ENCODE peak calls at places on chromosomes 5 and 9, in six cellular contexts. C is sigmoid colon, B is breast epithelium, V is GM12892, L is HCT116, T is transverse colon. Z is an unnamed sample.
A peak's percentile ranks its signal among the peaks of the same experiment; 100 is the strongest.

GRCh38 chr5:96662725-96663513 is 743 bp downstream of the CAST start:
- DNase-seq in C (peak; percentile 97), V (peak; percentile 85), T (peak; percentile 97), L (peak; percentile 81), B (peak; percentile 91), Z (peak; percentile 95)

GRCh38 chr9:136306691-136307208 is 2.9 kb upstream of the CCDC187 start:
- DNase-seq in B (no peak), V (no peak), T (no peak), L (no peak), C (no peak), Z (no peak)

GRCh38 chr5:149439899-149440655 is 61.0 kb upstream of the IL17B start:
- DNase-seq in B (peak; percentile 83), T (peak; percentile 85), V (no peak), L (peak; percentile 95), C (no peak), Z (peak; percentile 68)

GRCh38 chr9:109584205-109584604 is 86.1 kb upstream of the PTPN3 start:
- DNase-seq in T (no peak), B (no peak), V (no peak), L (no peak), C (no peak), Z (no peak)

GRCh38 chr5:95783661-95784060 is 38.9 kb downstream of the GLRX start:
- DNase-seq in B (no peak), T (no peak), V (no peak), L (no peak), C (no peak), Z (no peak)

GRCh38 chr5:177116631-177117373 is 16.8 kb upstream of the NSD1 start:
- DNase-seq in T (peak; percentile 80), V (peak; percentile 68), B (peak; percentile 82), L (no peak), C (peak; percentile 96), Z (peak; percentile 94)

GRCh38 chr9:69093471-69094103 is 58.0 kb downstream of the FXN start:
- DNase-seq in B (no peak), T (no peak), V (no peak), C (no peak), L (no peak), Z (no peak)

GRCh38 chr5:37437716-37438115 is 58.6 kb downstream of the WDR70 start:
- DNase-seq in L (no peak), C (no peak), T (no peak), B (no peak), V (no peak), Z (no peak)

GRCh38 chr5:77644443-77645157 is 6.1 kb upstream of the OTP start:
- DNase-seq in V (no peak), B (no peak), L (no peak), T (no peak), C (no peak), Z (no peak)

GRCh38 chr9:12457237-12457636 is 235.9 kb upstream of the TYRP1 start:
- DNase-seq in V (no peak), T (no peak), C (no peak), L (no peak), B (no peak), Z (no peak)

GRCh38 chr5:162323471-162323870 is 255.9 kb downstream of the GABRG2 start:
- DNase-seq in L (no peak), V (no peak), B (no peak), T (peak; percentile 31), C (no peak), Z (no peak)

GRCh38 chr5:110630350-110630749 is 96.1 kb downstream of the TMEM232 start:
- DNase-seq in V (no peak), B (no peak), T (no peak), L (no peak), C (no peak), Z (no peak)

GRCh38 chr5:138338411-138339085 is 482 bp downstream of the FAM53C start:
- DNase-seq in L (no peak), C (no peak), B (no peak), V (no peak), T (no peak), Z (no peak)

GRCh38 chr5:129631946-129632345 is 115.9 kb upstream of the MINAR2 start:
- DNase-seq in B (no peak), V (no peak), L (no peak), C (no peak), T (no peak), Z (no peak)

GRCh38 chr5:88391116-88391515 is 122.5 kb upstream of the TMEM161B start:
- DNase-seq in L (no peak), B (no peak), V (no peak), C (no peak), T (no peak), Z (no peak)

GRCh38 chr5:93130623-93131022 is 450.4 kb downstream of the NR2F1-AS1 start:
- DNase-seq in T (no peak), V (no peak), B (no peak), L (no peak), C (no peak), Z (no peak)

GRCh38 chr5:106940986-106941385 is 729.8 kb downstream of the EFNA5 start:
- DNase-seq in B (no peak), C (no peak), L (no peak), V (no peak), T (no peak), Z (no peak)

GRCh38 chr9:106797299-106797698 is 65.7 kb upstream of the ZNF462 start:
- DNase-seq in L (no peak), C (no peak), V (no peak), B (no peak), T (peak; percentile 56), Z (no peak)

GRCh38 chr5:104088876-104089778 is 526.5 kb upstream of the NUDT12 start:
- DNase-seq in T (no peak), C (no peak), L (peak; percentile 86), B (no peak), V (no peak), Z (no peak)
- TF ChIP-seq POLR2AphosphoS5 in T (no peak), C (no peak), L (peak; percentile 36), B (no peak), V (no peak), Z (no peak)

DNA sequence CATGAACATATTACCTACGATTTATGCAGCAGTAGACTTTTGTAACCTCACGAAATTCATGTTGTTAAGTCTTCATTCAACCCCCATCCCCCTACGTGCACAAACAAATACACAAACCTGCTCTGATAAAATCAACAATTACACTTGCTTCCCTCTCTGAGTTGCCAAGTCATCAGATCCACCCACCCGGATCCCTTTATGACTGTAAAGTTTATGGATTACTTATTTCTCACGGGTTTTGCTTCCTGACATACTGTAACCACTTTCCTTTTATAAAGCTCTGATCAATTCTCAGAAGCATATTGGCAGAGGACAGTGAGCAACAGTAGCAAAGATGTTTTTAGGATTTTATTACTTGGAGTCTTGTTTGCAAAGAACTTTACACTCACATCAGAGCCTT is 70.5 kb downstream of the MLLT3 start:
- DNase-seq in V (no peak), T (no peak), C (no peak), B (no peak), L (no peak), Z (no peak)
- TF ChIP-seq POLR2AphosphoS5 in V (no peak), T (no peak), C (no peak), B (no peak), L (no peak), Z (no peak)

DNA sequence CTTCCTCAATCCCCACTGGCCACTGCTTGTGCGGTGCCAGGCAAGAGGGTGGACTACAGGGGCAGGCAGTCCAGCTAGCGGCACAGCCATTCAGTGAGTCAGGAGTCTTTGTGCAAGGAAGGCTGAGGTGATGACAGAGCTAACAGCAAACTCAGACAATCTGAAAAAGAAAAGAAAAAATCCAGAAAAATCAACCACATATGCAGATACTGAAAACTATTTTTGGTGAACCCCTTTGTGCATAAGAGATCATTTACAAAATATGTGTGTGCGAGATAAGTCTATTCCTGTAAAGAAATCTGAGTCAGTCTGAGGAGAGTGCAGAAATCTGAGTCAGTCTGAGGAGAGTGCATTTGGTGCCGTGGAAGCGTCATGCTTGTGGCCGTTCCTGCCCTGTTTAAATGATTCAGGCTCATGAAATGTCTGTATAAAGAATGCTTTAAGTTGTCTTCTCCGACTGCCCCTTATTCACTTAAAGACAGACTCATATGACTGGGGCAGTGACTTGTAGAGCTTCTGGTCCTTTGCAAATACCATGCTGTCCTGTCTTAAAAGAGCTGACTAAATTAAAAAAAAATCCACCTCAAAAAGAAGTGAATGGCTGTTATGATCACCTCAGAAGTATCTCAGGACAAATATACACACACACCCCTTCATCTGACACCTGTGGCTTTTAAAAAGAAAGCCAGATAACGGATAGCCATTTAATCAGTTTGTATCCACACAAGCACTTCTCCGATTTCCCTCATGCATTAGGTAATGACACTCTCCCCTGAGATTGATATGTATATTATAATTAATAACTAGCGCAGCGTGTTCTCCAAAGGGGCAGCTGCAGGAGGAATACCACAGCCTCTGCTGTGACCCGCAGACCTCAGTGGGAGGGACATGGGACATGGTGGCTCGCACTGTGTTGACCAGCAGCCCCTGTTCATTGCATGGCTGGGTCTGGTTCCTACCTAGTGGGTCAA is 47.3 kb downstream of the TRIO start:
- DNase-seq in C (no peak), T (no peak), L (peak; percentile 73), B (no peak), V (no peak), Z (no peak)
- TF ChIP-seq POLR2AphosphoS5 in C (peak; percentile 60), T (no peak), L (no peak), B (no peak), V (no peak), Z (no peak)

DNA sequence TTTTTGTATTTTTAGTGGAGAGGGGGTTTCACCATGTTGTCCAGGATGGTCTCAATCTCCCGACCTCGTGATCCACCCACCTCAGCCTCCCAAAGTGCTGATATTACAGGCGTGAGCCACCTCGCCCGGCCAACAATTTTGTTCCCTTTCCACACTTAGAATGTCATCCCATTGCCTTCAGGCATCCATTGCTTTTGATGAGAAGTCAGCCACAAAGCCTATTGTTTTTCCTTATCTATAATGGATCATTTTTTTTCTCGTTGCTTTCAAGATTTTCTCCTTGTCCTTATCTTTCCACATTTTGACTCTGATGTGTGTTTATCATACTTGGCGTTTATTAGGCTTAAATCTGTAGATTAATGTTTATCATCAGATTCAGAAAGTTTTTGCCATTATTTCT is 64.4 kb downstream of the NR6A1 start:
- DNase-seq in V (no peak), B (no peak), T (no peak), L (no peak), C (no peak), Z (no peak)
- TF ChIP-seq POLR2AphosphoS5 in V (no peak), B (no peak), T (no peak), L (no peak), C (no peak), Z (no peak)

DNA sequence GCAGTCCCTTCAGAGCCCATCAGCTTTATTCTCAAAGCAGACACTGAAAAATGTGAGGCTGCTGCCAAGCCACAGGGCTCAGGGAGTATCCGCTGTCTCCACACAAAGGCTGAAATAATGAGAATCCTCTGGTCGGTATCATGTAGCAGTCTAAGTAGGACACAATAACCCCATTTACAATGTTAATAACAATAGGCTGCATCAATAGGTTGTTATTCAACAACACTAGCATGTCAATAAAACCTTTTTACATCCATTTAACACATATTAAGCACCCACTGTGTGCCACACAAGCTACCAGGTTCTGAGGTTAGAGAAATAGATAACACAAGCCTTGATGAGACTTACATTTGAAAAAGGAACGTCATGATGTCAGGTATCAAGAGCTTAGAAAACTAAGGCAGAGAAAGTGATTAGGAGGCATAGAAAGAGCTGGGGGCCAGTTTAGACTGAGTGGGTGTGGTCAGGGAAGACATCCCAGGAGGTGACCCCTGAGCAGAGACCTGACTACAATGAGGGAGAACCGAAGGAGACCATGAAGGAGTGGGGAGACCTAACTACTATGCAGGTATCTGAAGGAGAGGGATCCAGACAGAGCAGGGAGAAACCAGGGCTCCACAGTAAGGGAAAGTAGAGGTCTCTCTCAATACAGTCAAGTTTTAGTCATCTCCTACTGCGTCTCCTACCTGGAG is 140.1 kb upstream of the GRIA1 start:
- DNase-seq in B (no peak), C (no peak), V (no peak), T (no peak), L (no peak), Z (peak; percentile 58)
- TF ChIP-seq POLR2AphosphoS5 in B (no peak), C (no peak), V (no peak), T (no peak), L (no peak), Z (no peak)

Z was measured in H1.